ENCODE peak calls at places on chromosomes 6 and 20, in nine cellular contexts. N is HuH-7; W is activated CD8-positive, alpha-beta memory T cell treated with anti-CD3 and anti-CD28 coated beads for 1 hour; S is AG04450; T is effector CD4-positive, alpha-beta T cell; M is activated CD4-positive, CD25-positive, alpha-beta regulatory T cell treated with anti-CD3 and anti-CD28 coated beads, Interleukin-2, amount 50 U/mL, for 72 hours; Z is DMS79 treated with DMSO at 0.1 percent for 48 hours; B is COR-L47; J is Kasumi-1. P is an unnamed sample.

GRCh38 chr20:22438926-22439325 is 145.4 kb downstream of the FOXA2 start:
- DNase-seq in N (peak; percentile 66), W (no peak), S (no peak), T (no peak), M (no peak), Z (no peak), B (no peak), J (no peak), P (peak; percentile 4)

GRCh38 chr6:167682546-167683027 is 144.1 kb upstream of the AFDN start:
- DNase-seq in N (no peak), W (no peak), S (no peak), T (no peak), M (no peak), Z (no peak), B (no peak), J (no peak), P (no peak)

GRCh38 chr6:15948930-15949900 is 179.7 kb upstream of the MYLIP start:
- DNase-seq in N (peak; percentile 42), W (no peak), S (no peak), T (no peak), M (no peak), Z (peak; percentile 88), B (peak; percentile 97), J (no peak), P (no peak)

GRCh38 chr6:146526192-146526591 is 17.4 kb upstream of the RAB32 start:
- DNase-seq in N (no peak), W (no peak), S (no peak), T (no peak), M (no peak), Z (no peak), B (no peak), J (no peak), P (no peak)

GRCh38 chr20:20130399-20130798 is 78.1 kb downstream of the CFAP61 start:
- DNase-seq in N (no peak), W (no peak), S (no peak), T (no peak), M (no peak), Z (no peak), B (peak; percentile 45), J (peak; percentile 13), P (peak; percentile 33)

GRCh38 chr6:12324096-12324495 is 33.9 kb downstream of the EDN1 start:
- DNase-seq in N (peak; percentile 40), W (no peak), S (no peak), T (no peak), M (no peak), Z (no peak), B (no peak), J (no peak), P (no peak)

GRCh38 chr6:148867851-148868250 is 121.0 kb downstream of the UST start:
- DNase-seq in N (no peak), W (no peak), S (no peak), T (no peak), M (no peak), Z (no peak), B (no peak), J (no peak), P (no peak)

GRCh38 chr6:13355969-13356368 is 27.6 kb upstream of the TBC1D7 start:
- DNase-seq in N (no peak), W (no peak), S (no peak), T (no peak), M (no peak), Z (no peak), B (no peak), J (no peak), P (peak; percentile 84)

GRCh38 chr6:13666194-13667105 is 45.2 kb downstream of the RANBP9 start:
- DNase-seq in N (no peak), W (no peak), S (no peak), T (no peak), M (no peak), Z (no peak), B (no peak), J (no peak), P (no peak)

GRCh38 chr6:157143885-157144795 is 179.2 kb downstream of the TMEM242 start:
- DNase-seq in N (no peak), W (no peak), S (no peak), T (no peak), M (no peak), Z (no peak), B (no peak), J (no peak), P (no peak)

GRCh38 chr6:111984081-111984480 is 69.8 kb upstream of the CCN6 start:
- DNase-seq in N (no peak), W (no peak), S (no peak), T (no peak), M (no peak), Z (no peak), B (no peak), J (no peak), P (no peak)

GRCh38 chr20:1786061-1786460 is 109.1 kb upstream of the SIRPA start:
- DNase-seq in N (no peak), W (no peak), S (no peak), T (no peak), M (no peak), Z (no peak), B (no peak), J (no peak), P (no peak)

GRCh38 chr20:44208165-44208564 is 2.4 kb downstream of the OSER1 start:
- DNase-seq in N (no peak), W (no peak), S (no peak), T (no peak), M (no peak), Z (no peak), B (no peak), J (no peak), P (peak; percentile 46)

GRCh38 chr20:59221049-59221748 is 57.6 kb downstream of the ZNF831 start:
- DNase-seq in N (peak; percentile 15), W (no peak), S (no peak), T (no peak), M (no peak), Z (no peak), B (no peak), J (no peak), P (no peak)

GRCh38 chr6:31927868-31928671 is 553 bp downstream of the C2 start:
- DNase-seq in N (no peak), W (no peak), S (no peak), T (no peak), M (no peak), Z (no peak), B (no peak), J (no peak), P (no peak)

GRCh38 chr6:154673919-154674318 is 59.3 kb upstream of the SCAF8 start:
- DNase-seq in N (peak; percentile 24), W (no peak), S (no peak), T (no peak), M (no peak), Z (no peak), B (no peak), J (no peak), P (no peak)

GRCh38 chr6:31730631-31731086 is 1.6 kb upstream of the DDAH2 start:
- DNase-seq in N (no peak), W (no peak), S (no peak), T (no peak), M (no peak), Z (no peak), B (no peak), J (no peak), P (no peak)

GRCh38 chr6:45450801-45451200 is 73.1 kb upstream of the SUPT3H start:
- DNase-seq in N (no peak), W (no peak), S (no peak), T (no peak), M (no peak), Z (no peak), B (no peak), J (no peak), P (no peak)

GRCh38 chr6:135419162-135419561 is 78.4 kb downstream of the AHI1 start:
- DNase-seq in N (no peak), W (no peak), S (peak; percentile 45), T (no peak), M (no peak), Z (no peak), B (no peak), J (no peak), P (no peak)

GRCh38 chr6:165096868-165097267 is 212.5 kb downstream of the C6orf118 start:
- DNase-seq in N (no peak), W (no peak), S (no peak), T (no peak), M (no peak), Z (no peak), B (no peak), J (no peak), P (no peak)

GRCh38 chr6:83221886-83222479 is 28.8 kb downstream of the RWDD2A start:
- DNase-seq in N (no peak), W (no peak), S (no peak), T (no peak), M (no peak), Z (peak; percentile 8), B (peak; percentile 41), J (peak; percentile 73), P (peak; percentile 64)

GRCh38 chr6:25002326-25003066 is 66.7 kb upstream of the RIPOR2 start:
- DNase-seq in N (no peak), W (no peak), S (no peak), T (no peak), M (no peak), Z (no peak), B (no peak), J (no peak), P (no peak)

GRCh38 chr20:54123587-54124180 is 50.1 kb downstream of the CYP24A1 start:
- DNase-seq in N (peak; percentile 52), W (no peak), S (no peak), T (no peak), M (no peak), Z (peak; percentile 29), B (no peak), J (no peak), P (no peak)

GRCh38 chr6:145155873-145156782 is 579.2 kb downstream of the EPM2A start:
- DNase-seq in N (no peak), W (no peak), S (no peak), T (no peak), M (no peak), Z (no peak), B (no peak), J (no peak), P (no peak)

GRCh38 chr20:63102720-63103375 is 96.1 kb upstream of the BHLHE23 start:
- DNase-seq in N (no peak), W (peak; percentile 47), S (no peak), T (peak; percentile 47), M (peak; percentile 62), Z (peak; percentile 29), B (peak; percentile 35), J (no peak), P (no peak)

GRCh38 chr20:3168079-3168828 is 5.1 kb downstream of the LZTS3 start:
- DNase-seq in N (peak; percentile 97), W (no peak), S (no peak), T (no peak), M (no peak), Z (no peak), B (no peak), J (no peak), P (no peak)

GRCh38 chr6:25156123-25156522 is 123.1 kb upstream of the CARMIL1 start:
- DNase-seq in N (no peak), W (no peak), S (no peak), T (no peak), M (no peak), Z (no peak), B (no peak), J (no peak), P (no peak)

GRCh38 chr6:17584241-17584803 is 15.8 kb upstream of the FAM8A1 start:
- DNase-seq in N (peak; percentile 71), W (no peak), S (peak; percentile 64), T (no peak), M (no peak), Z (peak; percentile 60), B (peak; percentile 71), J (peak; percentile 87), P (peak; percentile 73)

GRCh38 chr6:81814365-81815109 is 62.1 kb upstream of the TENT5A start:
- DNase-seq in N (no peak), W (no peak), S (no peak), T (no peak), M (no peak), Z (no peak), B (no peak), J (no peak), P (no peak)

GRCh38 chr6:130178692-130179091 is 44.1 kb downstream of the SAMD3 start:
- DNase-seq in N (no peak), W (no peak), S (peak; percentile 74), T (no peak), M (no peak), Z (no peak), B (no peak), J (no peak), P (no peak)

GRCh38 chr6:113406051-113406695 is 451.0 kb upstream of the MARCKS start:
- DNase-seq in N (no peak), W (no peak), S (no peak), T (no peak), M (no peak), Z (no peak), B (no peak), J (no peak), P (no peak)

P was measured in NAMALWA.